ENCODE peak calls at places on chromosomes 16 and 17, in seven cellular contexts. F is K562, J is GM23338, T is stomach, O is upper lobe of left lung, P is HCT116, A is transverse colon. V is an unnamed sample. For H3K27me3, the result is how much of the 10 kb centered on the place peaks cover.

GRCh38 chr16:11635679-11636171 is 32.5 kb upstream of the SNN start:
- DNase-seq in P (no peak), A (no peak), J (no peak), O (no peak), T (no peak), F (no peak), V (no peak)

GRCh38 chr17:73359987-73360410 is 48.2 kb upstream of the CDC42EP4 start:
- DNase-seq in P (peak), A (peak), J (peak), T (peak), F (no peak), O (peak), V (peak)

GRCh38 chr17:6239237-6239798 is 169.1 kb downstream of the WSCD1 start:
- DNase-seq in O (no peak), J (peak), P (no peak), A (no peak), F (no peak), T (no peak), V (no peak)

GRCh38 chr17:19570497-19571151 is 37.0 kb downstream of the SLC47A1 start:
- DNase-seq in A (peak), O (no peak), T (no peak), F (no peak), P (no peak), J (no peak), V (no peak)

GRCh38 chr16:51326131-51326856 is 175.2 kb upstream of the SALL1 start:
- DNase-seq in F (no peak), J (no peak), P (no peak), O (no peak), T (no peak), A (no peak), V (no peak)

GRCh38 chr16:53055603-53056527 is 1.1 kb downstream of the CHD9 start:
- DNase-seq in J (peak), A (peak), O (peak), T (no peak), P (no peak), F (peak), V (no peak)

GRCh38 chr16:66121466-66121865 is 245.0 kb upstream of the CDH5 start:
- DNase-seq in T (no peak), O (no peak), F (no peak), P (no peak), J (no peak), A (no peak), V (no peak)

GRCh38 chr16:68367034-68367433 is 56.2 kb downstream of the PRMT7 start:
- DNase-seq in T (peak), O (peak), A (peak), F (peak), P (peak), J (peak), V (no peak)

GRCh38 chr16:16774389-16774788 is 395.4 kb downstream of the NPIPA7 start:
- DNase-seq in T (no peak), P (no peak), J (no peak), A (no peak), F (no peak), O (no peak), V (no peak)

GRCh38 chr16:23423496-23424049 is 29.4 kb downstream of the COG7 start:
- DNase-seq in A (peak), J (peak), F (no peak), T (peak), P (peak), O (peak), V (peak)

GRCh38 chr17:67993998-67994361 is 2.3 kb downstream of the C17orf58 start:
- DNase-seq in A (no peak), O (no peak), T (no peak), J (peak), F (no peak), P (no peak), V (no peak)

GRCh38 chr17:70608193-70608592 is 438.9 kb downstream of the KCNJ2 start:
- DNase-seq in A (no peak), O (no peak), P (no peak), T (no peak), J (no peak), F (no peak), V (no peak)

GRCh38 chr16:84085271-84085667 is 31.5 kb downstream of the MBTPS1 start:
- DNase-seq in P (no peak), J (no peak), T (no peak), A (no peak), O (no peak), F (no peak), V (no peak)

GRCh38 chr16:89009343-89010209 is 32.6 kb upstream of the CBFA2T3 start:
- DNase-seq in F (peak), O (no peak), T (no peak), J (peak), P (no peak), A (no peak), V (no peak)

GRCh38 chr17:726331-726919 is 6.0 kb upstream of the TLCD3A start:
- DNase-seq in J (peak), A (peak), F (no peak), P (no peak), T (peak), O (peak), V (no peak)

GRCh38 chr17:42347606-42348005 is 40.6 kb downstream of the STAT3 start:
- DNase-seq in O (no peak), F (no peak), T (no peak), A (no peak), J (no peak), P (no peak), V (no peak)

GRCh38 chr17:42346473-42346872 is 41.8 kb downstream of the STAT3 start:
- DNase-seq in P (no peak), T (no peak), O (no peak), F (no peak), A (no peak), J (no peak), V (no peak)

GRCh38 chr17:42348104-42348503 is 40.1 kb downstream of the STAT3 start:
- DNase-seq in T (no peak), A (no peak), F (no peak), J (no peak), O (no peak), P (no peak), V (no peak)

GRCh38 chr17:42345396-42346078 is 42.7 kb downstream of the STAT3 start:
- DNase-seq in J (no peak), F (no peak), A (no peak), T (no peak), P (no peak), O (peak), V (no peak)

GRCh38 chr17:42347198-42347597 is 41.0 kb downstream of the STAT3 start:
- DNase-seq in A (peak), O (no peak), J (no peak), F (no peak), P (peak), T (peak), V (peak)
- TF ChIP-seq POLR2AphosphoS5 in A (peak), O (no peak), J (no peak), F (no peak), P (no peak), T (peak), V (no peak)

GRCh38 chr17:21081967-21082366 is 39.2 kb upstream of the USP22 start:
- DNase-seq in J (no peak), F (peak), P (peak), T (no peak), O (no peak), A (no peak), V (no peak)
- H3K27me3 ChIP-seq in J (under half), F (under half), P (under half), T (under half), O (under half), A (under half), V (under half)

GRCh38 chr16:1316033-1316405 is 6.6 kb downstream of the UBE2I start:
- DNase-seq in J (no peak), T (no peak), P (no peak), O (no peak), A (no peak), F (no peak), V (no peak)
- TF ChIP-seq POLR2AphosphoS5 in J (no peak), T (no peak), P (no peak), O (no peak), A (no peak), F (no peak), V (no peak)

GRCh38 chr17:28404007-28404406 is 2.0 kb downstream of the SLC46A1 start:
- DNase-seq in T (no peak), F (no peak), A (no peak), O (no peak), P (no peak), J (no peak), V (no peak)
- H3K27me3 ChIP-seq in T (under half), F (under half), A (under half), O (under half), P (under half), J (under half), V (under half)

DNA sequence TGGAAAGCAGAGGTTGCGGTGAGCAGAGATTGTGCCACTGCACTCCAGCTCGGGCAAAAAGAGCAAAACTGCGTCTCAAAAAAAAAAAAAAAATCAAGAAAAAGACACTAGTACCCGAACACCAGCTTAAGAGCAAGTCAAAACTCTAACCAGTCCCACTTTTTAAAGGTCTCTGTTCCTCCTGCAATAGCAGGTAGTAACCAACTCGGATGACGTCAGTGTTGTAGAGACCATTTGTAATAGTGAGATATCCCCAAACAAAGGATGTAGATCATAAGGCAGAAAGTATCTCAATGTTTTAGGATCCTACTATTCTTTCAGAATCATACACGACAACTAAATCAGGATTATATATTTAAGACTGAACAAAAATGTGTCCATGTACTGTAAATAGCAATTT is 2.4 kb downstream of the JPT1 start:
- DNase-seq in F (no peak), O (no peak), A (no peak), J (peak), T (no peak), P (no peak), V (no peak)
- TF ChIP-seq POLR2AphosphoS5 in F (no peak), O (no peak), A (no peak), J (no peak), T (no peak), P (no peak), V (no peak)

V was measured in breast epithelium.